ENCODE peak calls at places on chromosomes 13 and 19, in six cellular contexts. B is K562, K is adrenal gland, A is transverse colon, I is heart left ventricle, T is body of pancreas. D is an unnamed sample.

GRCh38 chr13:85286081-85286480 is 513.1 kb downstream of the SLITRK6 start:
- DNase-seq in B (no peak), K (no peak), A (no peak), I (no peak), T (no peak), D (no peak)

GRCh38 chr13:47837906-47838305 is 163.2 kb downstream of the SUCLA2 start:
- DNase-seq in B (no peak), K (no peak), A (no peak), I (no peak), T (no peak), D (no peak)

GRCh38 chr13:85618514-85618913 is 180.7 kb downstream of the SLITRK6 start:
- DNase-seq in B (no peak), K (no peak), A (no peak), I (no peak), T (no peak), D (no peak)

GRCh38 chr13:37729876-37730275 is 131.3 kb upstream of the POSTN start:
- DNase-seq in B (no peak), K (no peak), A (no peak), I (no peak), T (no peak), D (no peak)

GRCh38 chr13:19910336-19911072 is 47.1 kb upstream of the ZMYM5 start:
- DNase-seq in B (no peak), K (no peak), A (peak; percentile 54), I (no peak), T (no peak), D (no peak)

GRCh38 chr19:15320118-15320517 is 12.2 kb downstream of the BRD4 start:
- DNase-seq in B (no peak), K (no peak), A (no peak), I (no peak), T (no peak), D (no peak)

GRCh38 chr19:37470216-37470615 is 1.1 kb downstream of the ZNF570 start:
- DNase-seq in B (no peak), K (no peak), A (no peak), I (no peak), T (no peak), D (no peak)

GRCh38 chr19:51830263-51830662 is 35.3 kb downstream of the FPR3 start:
- DNase-seq in B (peak; percentile 14), K (no peak), A (no peak), I (no peak), T (no peak), D (no peak)

GRCh38 chr19:53670345-53670744 is 38.5 kb downstream of the DPRX start:
- DNase-seq in B (no peak), K (no peak), A (no peak), I (no peak), T (no peak), D (no peak)

GRCh38 chr19:7358102-7358597 is 9.4 kb downstream of the ARHGEF18 start:
- DNase-seq in B (no peak), K (no peak), A (no peak), I (no peak), T (no peak), D (no peak)

GRCh38 chr19:4911786-4912672 is 2.7 kb downstream of the UHRF1 start:
- DNase-seq in B (peak; percentile 62), K (peak; percentile 44), A (peak; percentile 64), I (no peak), T (peak; percentile 56), D (peak; percentile 54)

GRCh38 chr19:22144394-22144793 is 52.4 kb downstream of the ZNF676 start:
- DNase-seq in B (peak; percentile 13), K (no peak), A (no peak), I (no peak), T (no peak), D (no peak)

GRCh38 chr13:54016548-54016947 is 987.9 kb downstream of the OLFM4 start:
- DNase-seq in B (no peak), K (no peak), A (no peak), I (no peak), T (no peak), D (no peak)

GRCh38 chr13:110418944-110419343 is 111.9 kb downstream of the COL4A2 start:
- DNase-seq in B (no peak), K (no peak), A (no peak), I (no peak), T (no peak), D (no peak)

GRCh38 chr13:48210178-48210577 is 22.8 kb upstream of the ITM2B start:
- DNase-seq in B (no peak), K (no peak), A (no peak), I (no peak), T (no peak), D (no peak)

GRCh38 chr19:4742717-4743646 is 19.3 kb upstream of the DPP9 start:
- DNase-seq in B (no peak), K (peak; percentile 66), A (no peak), I (no peak), T (peak; percentile 57), D (no peak)

GRCh38 chr13:51913421-51914136 is 51.8 kb downstream of the CCDC70 start:
- DNase-seq in B (no peak), K (no peak), A (no peak), I (no peak), T (no peak), D (no peak)

GRCh38 chr13:46844431-46844830 is 47.5 kb upstream of the ESD start:
- DNase-seq in B (no peak), K (no peak), A (no peak), I (no peak), T (no peak), D (no peak)

GRCh38 chr19:41740415-41741243 is 14.7 kb upstream of the CEACAM6 start:
- DNase-seq in B (no peak), K (no peak), A (no peak), I (no peak), T (no peak), D (no peak)

GRCh38 chr19:6227156-6227940 is 52.4 kb downstream of the MLLT1 start:
- DNase-seq in B (no peak), K (no peak), A (no peak), I (no peak), T (no peak), D (no peak)

GRCh38 chr13:75417006-75417384 is 65.0 kb downstream of the TBC1D4 start:
- DNase-seq in B (no peak), K (no peak), A (no peak), I (no peak), T (no peak), D (no peak)

GRCh38 chr13:88601949-88602348 is 930.8 kb downstream of the SLITRK5 start:
- DNase-seq in B (no peak), K (no peak), A (no peak), I (no peak), T (no peak), D (no peak)

GRCh38 chr19:58545286-58546068 is 1.6 kb downstream of the TRIM28 start:
- DNase-seq in B (no peak), K (no peak), A (no peak), I (no peak), T (no peak), D (no peak)

GRCh38 chr19:1041835-1042685 is 2.2 kb downstream of the ABCA7 start:
- DNase-seq in B (peak; percentile 77), K (no peak), A (peak; percentile 94), I (no peak), T (peak; percentile 99), D (no peak)

DNA sequence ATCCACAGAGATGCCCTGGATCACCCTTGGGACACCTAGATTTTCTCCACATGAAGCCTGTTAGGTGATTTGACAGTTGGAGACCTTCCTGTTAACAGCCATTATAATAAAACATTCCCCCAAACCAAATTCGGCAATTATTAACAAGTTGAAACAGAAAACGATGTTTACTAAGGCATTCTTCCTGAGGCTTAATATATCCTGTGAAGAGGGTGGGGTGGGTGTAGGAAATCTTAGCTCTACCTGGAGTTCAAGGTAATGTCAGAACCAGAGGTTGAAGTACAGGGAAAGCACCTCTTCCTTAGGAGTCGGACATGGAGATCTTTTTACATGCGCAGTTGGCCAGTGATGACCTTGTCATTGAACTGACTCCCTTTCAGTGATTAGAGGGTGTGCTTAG is 143.0 kb downstream of the FGF9 start:
- DNase-seq in B (no peak), K (no peak), A (no peak), I (no peak), T (no peak), D (no peak)
- H3K27me3 ChIP-seq in B (peaks cover 4% of the 10 kb centered on the region), K (no peaks in the 10 kb centered on the region), A (no peaks in the 10 kb centered on the region), I (no peaks in the 10 kb centered on the region), T (no peaks in the 10 kb centered on the region), D (no peaks in the 10 kb centered on the region)

DNA sequence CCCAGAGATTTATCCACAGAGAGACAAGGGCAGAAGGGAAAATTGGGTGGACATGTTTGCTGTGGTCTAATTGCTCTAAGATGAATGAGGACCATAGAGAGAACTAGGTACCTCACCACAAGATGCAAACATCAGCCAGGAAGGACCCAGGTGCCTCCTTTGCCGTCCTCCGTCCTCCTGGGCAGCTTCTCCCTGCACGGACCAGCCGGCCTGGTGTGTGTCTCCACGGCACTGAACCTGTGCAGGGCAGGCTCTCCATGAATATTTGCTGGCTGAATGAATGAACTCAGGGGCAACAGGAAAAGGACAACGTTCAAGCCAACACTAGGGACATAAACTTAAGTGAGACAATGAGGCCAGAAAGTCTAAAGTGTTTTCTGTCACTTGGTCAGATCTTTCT is 143.9 kb downstream of the ZNF536 start:
- DNase-seq in B (no peak), K (no peak), A (no peak), I (no peak), T (no peak), D (no peak)
- H3K4me3 ChIP-seq in B (no peak overlapping the region), K (no peak overlapping the region), A (no peak overlapping the region), I (no peak overlapping the region), T (no peak overlapping the region), D (no peak overlapping the region)

GRCh38 chr19:55640043-55640576 is 692 bp upstream of the ZNF580 start:
- DNase-seq in B (peak; percentile 70), K (peak; percentile 70), A (peak; percentile 73), I (peak; percentile 81), T (peak; percentile 65), D (peak; percentile 75)
- TF ChIP-seq POLR2A in B (no peak), K (no peak), A (no peak), I (no peak), T (no peak), D (no peak)

GRCh38 chr19:38975214-38975860 is at the start of gene FBXO17:
- DNase-seq in B (peak; percentile 81), K (peak; percentile 36), A (peak; percentile 27), I (peak; percentile 75), T (peak; percentile 69), D (peak; percentile 6)

GRCh38 chr19:38975861-38976271 is 324 bp upstream of the FBXO17 start:
- DNase-seq in B (no peak), K (no peak), A (no peak), I (no peak), T (peak; percentile 48), D (no peak)

GRCh38 chr19:38977445-38978314 is 2.1 kb upstream of the FBXO17 start:
- DNase-seq in B (no peak), K (no peak), A (no peak), I (no peak), T (no peak), D (no peak)

GRCh38 chr19:38971672-38972071 is 3.9 kb downstream of the FBXO17 start:
- DNase-seq in B (no peak), K (no peak), A (no peak), I (no peak), T (no peak), D (no peak)

DNA sequence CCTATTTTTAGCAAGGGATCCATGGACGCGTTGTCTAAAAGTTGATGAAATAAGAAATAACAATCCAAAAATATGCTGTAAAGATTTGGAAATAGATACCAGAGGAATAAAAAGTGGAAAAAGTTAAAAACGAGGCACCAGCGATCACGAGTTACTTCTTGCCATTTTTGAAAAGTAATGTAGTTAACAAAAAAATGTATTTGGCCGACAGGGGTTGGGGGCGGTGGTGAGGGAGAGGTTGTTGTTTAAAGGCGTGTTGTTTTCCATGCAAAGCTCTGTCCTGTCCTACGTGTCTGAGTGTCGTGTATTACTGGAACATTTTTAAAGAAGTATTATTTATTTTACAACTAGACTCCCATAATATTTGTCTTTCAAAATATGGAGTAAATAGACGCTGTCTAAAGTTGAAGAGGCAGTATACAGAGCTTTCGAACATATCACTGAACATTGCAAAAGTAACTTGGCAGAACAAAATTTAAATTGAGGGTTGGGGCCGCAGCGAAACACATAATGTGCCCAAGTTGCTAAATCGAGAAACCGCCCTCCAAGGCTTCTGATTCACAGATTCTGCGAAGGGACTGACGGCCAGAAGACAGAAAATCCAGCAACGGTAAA is 836 bp downstream of the FBXO17 start:
- DNase-seq in B (no peak), K (no peak), A (no peak), I (no peak), T (no peak), D (no peak)
- H3K27me3 ChIP-seq in B (no peaks in the 10 kb centered on the region), K (peaks cover 4% of the 10 kb centered on the region), A (peaks cover 37% of the 10 kb centered on the region), I (peaks cover 7% of the 10 kb centered on the region), T (no peaks in the 10 kb centered on the region), D (peaks cover 5% of the 10 kb centered on the region)

D was measured in thyroid gland.